ENCODE peak calls at places on chromosomes 11 and 22, in ten cellular contexts. One of them, this sample, is unnamed.
A peak's percentile ranks its signal among the peaks of the same experiment; 100 is the strongest.

GRCh38 chr11:124656759-124657627 is 16.5 kb downstream of the SIAE start:
- DNase-seq in H9: peak; percentile 44
- DNase-seq in NCI-H82: peak; percentile 36
- DNase-seq in lung microvascular endothelial cell: no peak
- DNase-seq in cardiac fibroblast: peak; percentile 32
- DNase-seq in T-helper 1 cell: no peak
- DNase-seq in lung: no peak
- DNase-seq in DMS 273 treated with DMSO at 0.1 percent for 48 hours: peak; percentile 39
- DNase-seq in activated naive CD4-positive, alpha-beta T cell treated with anti-CD3 and anti-CD28 coated beads for 36 hours: no peak
- DNase-seq in neuronal stem cell: no peak
- DNase-seq in this sample: no peak

GRCh38 chr11:15660496-15660895 is 545.8 kb downstream of the INSC start:
- DNase-seq in activated naive CD4-positive, alpha-beta T cell treated with anti-CD3 and anti-CD28 coated beads for 36 hours: no peak
- DNase-seq in T-helper 1 cell: no peak
- DNase-seq in lung microvascular endothelial cell: no peak
- DNase-seq in neuronal stem cell: no peak
- DNase-seq in lung: no peak
- DNase-seq in DMS 273 treated with DMSO at 0.1 percent for 48 hours: no peak
- DNase-seq in cardiac fibroblast: no peak
- DNase-seq in NCI-H82: no peak
- DNase-seq in H9: no peak
- DNase-seq in this sample: no peak

GRCh38 chr22:31343235-31344191 is 2.6 kb downstream of the PATZ1 start:
- DNase-seq in T-helper 1 cell: no peak
- DNase-seq in activated naive CD4-positive, alpha-beta T cell treated with anti-CD3 and anti-CD28 coated beads for 36 hours: peak; percentile 59
- DNase-seq in lung microvascular endothelial cell: no peak
- DNase-seq in DMS 273 treated with DMSO at 0.1 percent for 48 hours: no peak
- DNase-seq in neuronal stem cell: peak; percentile 74
- DNase-seq in cardiac fibroblast: peak; percentile 39
- DNase-seq in lung: peak; percentile 87
- DNase-seq in NCI-H82: peak; percentile 87
- DNase-seq in H9: peak; percentile 92
- DNase-seq in this sample: no peak

GRCh38 chr11:128776088-128776433 is 82.2 kb downstream of the FLI1 start:
- DNase-seq in NCI-H82: no peak
- DNase-seq in activated naive CD4-positive, alpha-beta T cell treated with anti-CD3 and anti-CD28 coated beads for 36 hours: peak; percentile 56
- DNase-seq in T-helper 1 cell: peak; percentile 43
- DNase-seq in neuronal stem cell: no peak
- DNase-seq in cardiac fibroblast: no peak
- DNase-seq in DMS 273 treated with DMSO at 0.1 percent for 48 hours: no peak
- DNase-seq in lung: no peak
- DNase-seq in lung microvascular endothelial cell: no peak
- DNase-seq in H9: no peak
- DNase-seq in this sample: no peak

GRCh38 chr22:24694971-24695928 is 79.3 kb downstream of the PIWIL3 start:
- DNase-seq in NCI-H82: no peak
- DNase-seq in T-helper 1 cell: no peak
- DNase-seq in lung: peak; percentile 71
- DNase-seq in neuronal stem cell: no peak
- DNase-seq in lung microvascular endothelial cell: no peak
- DNase-seq in DMS 273 treated with DMSO at 0.1 percent for 48 hours: no peak
- DNase-seq in cardiac fibroblast: no peak
- DNase-seq in activated naive CD4-positive, alpha-beta T cell treated with anti-CD3 and anti-CD28 coated beads for 36 hours: no peak
- DNase-seq in H9: no peak
- DNase-seq in this sample: no peak

GRCh38 chr22:37043828-37044538 is 7.6 kb upstream of the KCTD17 start:
- DNase-seq in T-helper 1 cell: no peak
- DNase-seq in cardiac fibroblast: peak; percentile 61
- DNase-seq in activated naive CD4-positive, alpha-beta T cell treated with anti-CD3 and anti-CD28 coated beads for 36 hours: peak; percentile 70
- DNase-seq in neuronal stem cell: no peak
- DNase-seq in DMS 273 treated with DMSO at 0.1 percent for 48 hours: no peak
- DNase-seq in lung: peak; percentile 81
- DNase-seq in H9: peak; percentile 70
- DNase-seq in NCI-H82: peak; percentile 81
- DNase-seq in lung microvascular endothelial cell: peak; percentile 50
- DNase-seq in this sample: no peak

GRCh38 chr11:109939176-109939810 is 153.9 kb upstream of the ZC3H12C start:
- DNase-seq in H9: no peak
- DNase-seq in activated naive CD4-positive, alpha-beta T cell treated with anti-CD3 and anti-CD28 coated beads for 36 hours: no peak
- DNase-seq in lung microvascular endothelial cell: peak; percentile 91
- DNase-seq in lung: peak; percentile 40
- DNase-seq in NCI-H82: peak; percentile 80
- DNase-seq in cardiac fibroblast: peak; percentile 88
- DNase-seq in neuronal stem cell: peak; percentile 40
- DNase-seq in DMS 273 treated with DMSO at 0.1 percent for 48 hours: peak; percentile 40
- DNase-seq in T-helper 1 cell: no peak
- DNase-seq in this sample: peak; percentile 64

GRCh38 chr11:128779036-128779435 is 85.2 kb downstream of the FLI1 start:
- DNase-seq in activated naive CD4-positive, alpha-beta T cell treated with anti-CD3 and anti-CD28 coated beads for 36 hours: no peak
- DNase-seq in cardiac fibroblast: peak; percentile 50
- DNase-seq in DMS 273 treated with DMSO at 0.1 percent for 48 hours: no peak
- DNase-seq in neuronal stem cell: no peak
- DNase-seq in lung microvascular endothelial cell: no peak
- DNase-seq in H9: no peak
- DNase-seq in T-helper 1 cell: no peak
- DNase-seq in NCI-H82: no peak
- DNase-seq in lung: no peak
- DNase-seq in this sample: no peak

GRCh38 chr11:96520939-96521338 is 131.1 kb downstream of the JRKL start:
- DNase-seq in DMS 273 treated with DMSO at 0.1 percent for 48 hours: no peak
- DNase-seq in lung microvascular endothelial cell: no peak
- DNase-seq in lung: no peak
- DNase-seq in T-helper 1 cell: no peak
- DNase-seq in activated naive CD4-positive, alpha-beta T cell treated with anti-CD3 and anti-CD28 coated beads for 36 hours: no peak
- DNase-seq in NCI-H82: no peak
- DNase-seq in H9: no peak
- DNase-seq in cardiac fibroblast: no peak
- DNase-seq in neuronal stem cell: no peak
- DNase-seq in this sample: no peak

GRCh38 chr11:46072172-46072964 is 48.9 kb downstream of the PHF21A start:
- DNase-seq in cardiac fibroblast: peak; percentile 57
- DNase-seq in activated naive CD4-positive, alpha-beta T cell treated with anti-CD3 and anti-CD28 coated beads for 36 hours: no peak
- DNase-seq in lung: no peak
- DNase-seq in H9: no peak
- DNase-seq in lung microvascular endothelial cell: no peak
- DNase-seq in neuronal stem cell: no peak
- DNase-seq in NCI-H82: no peak
- DNase-seq in T-helper 1 cell: no peak
- DNase-seq in DMS 273 treated with DMSO at 0.1 percent for 48 hours: no peak
- DNase-seq in this sample: peak; percentile 33

GRCh38 chr11:132125855-132126841 is 755.7 kb downstream of the NTM start:
- DNase-seq in NCI-H82: no peak
- DNase-seq in H9: peak; percentile 45
- DNase-seq in DMS 273 treated with DMSO at 0.1 percent for 48 hours: no peak
- DNase-seq in lung: no peak
- DNase-seq in neuronal stem cell: peak; percentile 30
- DNase-seq in cardiac fibroblast: peak; percentile 39
- DNase-seq in lung microvascular endothelial cell: no peak
- DNase-seq in activated naive CD4-positive, alpha-beta T cell treated with anti-CD3 and anti-CD28 coated beads for 36 hours: peak; percentile 18
- DNase-seq in T-helper 1 cell: no peak
- DNase-seq in this sample: peak; percentile 21

GRCh38 chr11:12121504-12121903 is 11.1 kb downstream of the MICAL2 start:
- DNase-seq in DMS 273 treated with DMSO at 0.1 percent for 48 hours: no peak
- DNase-seq in H9: no peak
- DNase-seq in T-helper 1 cell: no peak
- DNase-seq in neuronal stem cell: no peak
- DNase-seq in lung microvascular endothelial cell: no peak
- DNase-seq in cardiac fibroblast: no peak
- DNase-seq in NCI-H82: peak; percentile 56
- DNase-seq in lung: no peak
- DNase-seq in activated naive CD4-positive, alpha-beta T cell treated with anti-CD3 and anti-CD28 coated beads for 36 hours: no peak
- DNase-seq in this sample: no peak

GRCh38 chr22:46769191-46769675 is 6.8 kb downstream of the TBC1D22A start:
- DNase-seq in cardiac fibroblast: no peak
- DNase-seq in T-helper 1 cell: no peak
- DNase-seq in H9: no peak
- DNase-seq in neuronal stem cell: no peak
- DNase-seq in DMS 273 treated with DMSO at 0.1 percent for 48 hours: peak; percentile 55
- DNase-seq in NCI-H82: no peak
- DNase-seq in activated naive CD4-positive, alpha-beta T cell treated with anti-CD3 and anti-CD28 coated beads for 36 hours: no peak
- DNase-seq in lung microvascular endothelial cell: no peak
- DNase-seq in lung: no peak
- DNase-seq in this sample: no peak

GRCh38 chr22:27308513-27308912 is 493.0 kb downstream of the MN1 start:
- DNase-seq in H9: no peak
- DNase-seq in lung microvascular endothelial cell: no peak
- DNase-seq in lung: no peak
- DNase-seq in activated naive CD4-positive, alpha-beta T cell treated with anti-CD3 and anti-CD28 coated beads for 36 hours: no peak
- DNase-seq in T-helper 1 cell: no peak
- DNase-seq in neuronal stem cell: no peak
- DNase-seq in cardiac fibroblast: no peak
- DNase-seq in NCI-H82: no peak
- DNase-seq in DMS 273 treated with DMSO at 0.1 percent for 48 hours: no peak
- DNase-seq in this sample: no peak

GRCh38 chr22:39967103-39967829 is 7.1 kb downstream of the TMA7B start:
- DNase-seq in neuronal stem cell: no peak
- DNase-seq in activated naive CD4-positive, alpha-beta T cell treated with anti-CD3 and anti-CD28 coated beads for 36 hours: no peak
- DNase-seq in H9: no peak
- DNase-seq in lung: no peak
- DNase-seq in DMS 273 treated with DMSO at 0.1 percent for 48 hours: no peak
- DNase-seq in lung microvascular endothelial cell: peak; percentile 37
- DNase-seq in cardiac fibroblast: peak; percentile 56
- DNase-seq in NCI-H82: no peak
- DNase-seq in T-helper 1 cell: no peak
- DNase-seq in this sample: no peak

GRCh38 chr11:61361686-61362541 is at the start of the genes CYB561A3 and TMEM138:
- DNase-seq in T-helper 1 cell: peak; percentile 79
- DNase-seq in H9: peak; percentile 90
- DNase-seq in activated naive CD4-positive, alpha-beta T cell treated with anti-CD3 and anti-CD28 coated beads for 36 hours: peak; percentile 94
- DNase-seq in lung: peak; percentile 93
- DNase-seq in NCI-H82: peak; percentile 96
- DNase-seq in DMS 273 treated with DMSO at 0.1 percent for 48 hours: peak; percentile 74
- DNase-seq in cardiac fibroblast: peak; percentile 94
- DNase-seq in neuronal stem cell: peak; percentile 87
- DNase-seq in lung microvascular endothelial cell: peak; percentile 94
- DNase-seq in this sample: peak; percentile 93

GRCh38 chr11:16607675-16608644 is 130.5 kb upstream of the C11orf58 start:
- DNase-seq in H9: peak; percentile 89
- DNase-seq in DMS 273 treated with DMSO at 0.1 percent for 48 hours: no peak
- DNase-seq in activated naive CD4-positive, alpha-beta T cell treated with anti-CD3 and anti-CD28 coated beads for 36 hours: no peak
- DNase-seq in T-helper 1 cell: no peak
- DNase-seq in neuronal stem cell: peak; percentile 88
- DNase-seq in NCI-H82: peak; percentile 69
- DNase-seq in cardiac fibroblast: peak; percentile 51
- DNase-seq in lung microvascular endothelial cell: no peak
- DNase-seq in lung: peak; percentile 50
- DNase-seq in this sample: no peak

GRCh38 chr11:37721485-37721884 is 1123.4 kb upstream of the RAG2 start:
- DNase-seq in NCI-H82: no peak
- DNase-seq in lung: no peak
- DNase-seq in activated naive CD4-positive, alpha-beta T cell treated with anti-CD3 and anti-CD28 coated beads for 36 hours: no peak
- DNase-seq in lung microvascular endothelial cell: no peak
- DNase-seq in T-helper 1 cell: no peak
- DNase-seq in H9: no peak
- DNase-seq in cardiac fibroblast: no peak
- DNase-seq in neuronal stem cell: no peak
- DNase-seq in DMS 273 treated with DMSO at 0.1 percent for 48 hours: no peak
- DNase-seq in this sample: no peak

GRCh38 chr11:3021125-3021524 is 29.0 kb upstream of the NAP1L4 start:
- DNase-seq in activated naive CD4-positive, alpha-beta T cell treated with anti-CD3 and anti-CD28 coated beads for 36 hours: peak; percentile 46
- DNase-seq in H9: peak; percentile 68
- DNase-seq in NCI-H82: peak; percentile 22
- DNase-seq in lung microvascular endothelial cell: peak; percentile 64
- DNase-seq in DMS 273 treated with DMSO at 0.1 percent for 48 hours: peak; percentile 0
- DNase-seq in neuronal stem cell: peak; percentile 56
- DNase-seq in cardiac fibroblast: peak; percentile 42
- DNase-seq in lung: no peak
- DNase-seq in T-helper 1 cell: no peak
- DNase-seq in this sample: no peak

This sample was measured in fibroblast of gingiva.